ENCODE peak calls at places on chromosomes 2 and 18, in ten cellular contexts. M is neuronal stem cell, L is IMR-90, V is hepatocyte, I is GM12878, Q is GM23338, J is PC-3, E is trophoblast cell, S is PC-9, R is astrocyte. H is an unnamed sample.

GRCh38 chr2:239611222-239611795 is 210.5 kb upstream of the HDAC4 start:
- DNase-seq in M (no peak), L (no peak), V (no peak), I (no peak), Q (no peak), J (no peak), E (no peak), S (no peak), R (no peak), H (no peak)

GRCh38 chr18:616380-616995 is 19.7 kb downstream of the CLUL1 start:
- DNase-seq in M (no peak), L (peak; percentile 58), V (peak; percentile 65), I (no peak), Q (peak; percentile 71), J (peak; percentile 65), E (no peak), S (no peak), R (peak; percentile 15), H (peak; percentile 82)

GRCh38 chr2:65278450-65279030 is 50.9 kb downstream of the ACTR2 start:
- DNase-seq in M (no peak), L (peak; percentile 49), V (no peak), I (no peak), Q (no peak), J (no peak), E (no peak), S (no peak), R (peak; percentile 71), H (no peak)

GRCh38 chr2:55111230-55111569 is 60.9 kb upstream of the RTN4 start:
- DNase-seq in M (no peak), L (no peak), V (no peak), I (no peak), Q (no peak), J (no peak), E (no peak), S (no peak), R (no peak), H (no peak)

GRCh38 chr2:158128168-158128973 is 26.7 kb downstream of the UPP2 start:
- DNase-seq in M (no peak), L (no peak), V (peak; percentile 80), I (no peak), Q (no peak), J (peak; percentile 65), E (no peak), S (no peak), R (no peak), H (no peak)

GRCh38 chr2:60961457-60961856 is 56.1 kb upstream of the PEX13 start:
- DNase-seq in M (no peak), L (peak; percentile 75), V (peak; percentile 7), I (no peak), Q (no peak), J (peak; percentile 93), E (peak; percentile 74), S (peak; percentile 97), R (peak; percentile 26), H (peak; percentile 89)

GRCh38 chr2:57107353-57107752 is 923.6 kb downstream of the CCDC85A start:
- DNase-seq in M (no peak), L (no peak), V (no peak), I (no peak), Q (no peak), J (no peak), E (no peak), S (no peak), R (no peak), H (no peak)

GRCh38 chr2:26034597-26035067 is 748 bp downstream of the RAB10 start:
- DNase-seq in M (no peak), L (peak; percentile 5), V (no peak), I (no peak), Q (peak; percentile 37), J (peak; percentile 25), E (no peak), S (peak; percentile 52), R (no peak), H (peak; percentile 44)

GRCh38 chr2:105734762-105735538 is 9.8 kb upstream of the NCK2 start:
- DNase-seq in M (no peak), L (peak; percentile 57), V (no peak), I (no peak), Q (no peak), J (peak; percentile 80), E (no peak), S (peak; percentile 53), R (peak; percentile 92), H (peak; percentile 71)

GRCh38 chr2:106789185-106789584 is 96.8 kb downstream of the ST6GAL2 start:
- DNase-seq in M (no peak), L (no peak), V (no peak), I (no peak), Q (peak; percentile 16), J (peak; percentile 32), E (no peak), S (no peak), R (no peak), H (peak; percentile 6)

DNA sequence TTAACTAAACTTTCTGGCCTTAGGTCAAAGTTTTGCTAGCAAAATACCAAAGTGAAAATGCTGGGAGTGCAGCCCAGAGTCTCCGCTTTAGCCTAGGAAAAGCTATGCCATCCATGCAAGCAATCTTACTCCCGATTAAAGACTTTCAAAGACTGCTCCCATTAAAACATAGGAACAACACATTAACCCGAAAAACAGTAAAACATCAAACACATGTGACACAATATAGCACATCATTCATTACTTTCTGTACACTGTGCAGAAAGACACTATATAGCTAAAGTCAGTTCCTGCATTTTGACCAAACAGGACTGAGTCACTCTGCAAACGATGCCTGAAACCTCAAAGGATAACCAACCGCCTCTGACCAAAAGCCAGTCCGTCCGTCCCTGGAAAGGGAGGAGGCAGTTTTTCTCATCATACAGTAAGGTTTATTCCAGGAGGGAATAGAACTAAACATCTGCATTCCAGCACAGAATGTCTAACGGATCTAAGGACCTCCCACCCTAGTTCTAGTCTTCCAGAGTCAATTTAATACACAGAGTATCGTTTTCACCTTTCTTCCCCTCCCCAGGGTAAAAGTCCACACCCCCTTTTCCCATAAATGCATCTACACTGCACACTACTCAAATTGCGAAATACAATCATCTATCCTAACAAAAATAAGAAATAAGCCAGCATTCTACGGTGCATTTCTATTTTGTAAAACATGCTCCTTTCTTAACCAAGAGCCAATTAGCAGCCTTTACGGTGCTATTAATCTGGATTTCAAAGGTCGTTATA is 1.7 kb downstream of the ROCK2 start:
- DNase-seq in M (no peak), L (peak; percentile 87), V (peak; percentile 70), I (no peak), Q (no peak), J (peak; percentile 92), E (peak; percentile 53), S (peak; percentile 88), R (peak; percentile 72), H (peak; percentile 91)
- H3K4me2 ChIP-seq in M (peak overlapping the region; percentile 77), L (peak overlapping the region; percentile 90), V (peak overlapping the region; percentile 89), I (peak overlapping the region; percentile 83), Q (peak overlapping the region; percentile 95), J (peak overlapping the region; percentile 98), E (peak overlapping the region; percentile 63), S (peak overlapping the region; percentile 92), R (peak overlapping the region; percentile 94), H (peak overlapping the region; percentile 89)

GRCh38 chr2:216810399-216811160 is 49.3 kb downstream of the TNP1 start:
- DNase-seq in M (no peak), L (no peak), V (no peak), I (no peak), Q (no peak), J (no peak), E (no peak), S (no peak), R (no peak), H (no peak)
- H2AFZ ChIP-seq in M (no peak overlapping the region), L (no peak overlapping the region), V (no peak overlapping the region), I (no peak overlapping the region), Q (no peak overlapping the region), J (no peak overlapping the region), E (no peak overlapping the region), S (no peak overlapping the region), R (no peak overlapping the region), H (no peak overlapping the region)

DNA sequence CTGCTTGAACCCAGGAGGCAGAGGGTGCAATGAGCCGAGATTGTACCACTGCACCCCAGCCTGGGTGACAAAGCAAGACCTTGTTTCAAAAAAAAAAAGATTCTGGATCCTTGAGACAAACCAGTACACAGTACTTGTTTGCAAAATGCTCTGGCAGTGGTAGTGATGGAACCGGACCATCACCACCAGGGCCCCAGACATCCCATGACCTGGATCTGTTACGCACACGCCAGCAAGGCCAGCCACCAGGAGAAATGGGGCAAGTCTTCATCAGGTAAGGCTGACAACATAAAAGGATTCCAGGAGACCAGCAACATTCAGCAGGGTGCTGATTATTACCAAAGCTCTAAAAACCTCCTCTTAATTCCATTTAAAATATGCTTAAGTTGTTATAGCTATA is 35.5 kb downstream of the TBC1D8 start:
- DNase-seq in M (no peak), L (no peak), V (no peak), I (no peak), Q (no peak), J (no peak), E (no peak), S (no peak), R (no peak), H (no peak)
- H3K4me1 ChIP-seq in M (peaks cover 2% of the 10 kb centered on the region), L (peaks cover 11% of the 10 kb centered on the region), V (peaks cover 30% of the 10 kb centered on the region), I (peaks cover 18% of the 10 kb centered on the region), Q (peaks cover 50% of the 10 kb centered on the region), J (peaks cover 69% of the 10 kb centered on the region), E (peaks cover 34% of the 10 kb centered on the region), S (peaks cover 92% of the 10 kb centered on the region), R (peaks cover 2% of the 10 kb centered on the region), H (peaks cover 27% of the 10 kb centered on the region)

DNA sequence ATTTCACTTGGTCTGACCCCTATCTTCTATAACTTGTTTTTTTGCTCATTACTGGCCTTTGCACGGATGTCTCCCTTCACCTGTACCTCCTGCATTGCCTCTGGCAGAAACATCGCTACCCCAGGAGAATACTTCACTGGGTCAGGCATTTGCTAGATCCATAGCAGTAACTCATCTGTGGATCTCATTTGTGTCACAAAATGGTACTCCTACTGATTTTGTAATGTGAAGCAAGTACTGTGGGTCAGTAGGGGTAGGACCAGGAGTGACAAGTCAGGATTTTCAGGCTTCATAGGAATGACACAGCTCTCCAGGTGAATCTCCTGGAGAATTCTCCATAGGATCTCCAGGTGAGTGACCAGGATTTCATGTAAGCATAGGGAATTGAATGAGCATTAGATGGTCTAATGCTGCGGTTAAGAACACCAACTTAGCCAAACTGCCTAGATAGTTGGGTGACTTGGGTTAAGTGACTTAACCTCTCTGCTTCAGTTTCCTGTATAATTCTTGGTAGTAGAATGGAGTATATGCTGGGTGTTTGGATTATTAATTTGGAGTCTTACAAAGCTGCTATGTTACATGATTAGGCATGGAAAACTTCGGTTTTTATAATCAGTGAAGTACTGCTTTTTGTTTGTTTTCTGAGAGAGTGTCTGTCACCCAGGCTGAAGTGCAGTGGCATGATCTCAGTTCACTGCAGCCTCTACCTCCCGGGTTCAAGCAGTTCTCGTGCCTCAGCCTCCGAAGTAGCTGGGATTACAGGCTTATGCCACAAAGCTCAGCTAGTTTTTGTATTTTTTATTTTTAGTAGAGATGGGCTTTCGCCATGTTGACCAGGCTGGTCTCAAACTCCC is 4.4 kb downstream of the RPL37A start:
- DNase-seq in M (no peak), L (no peak), V (no peak), I (no peak), Q (no peak), J (no peak), E (no peak), S (no peak), R (no peak), H (no peak)
- H3K4me2 ChIP-seq in M (no peak overlapping the region), L (no peak overlapping the region), V (no peak overlapping the region), I (peak overlapping the region; percentile 61), Q (no peak overlapping the region), J (no peak overlapping the region), E (no peak overlapping the region), S (no peak overlapping the region), R (peak overlapping the region; percentile 91), H (no peak overlapping the region)